ENCODE peak calls at places on chromosome 17, in eight cellular contexts. T is IMR-90; X is NB4; G is fibroblast of lung; V is heart right ventricle; Z is cardiac fibroblast; S is CD4-positive, alpha-beta T cell; Q is MM.1S. R is an unnamed sample.

GRCh38 chr17:33494156-33494555 is 201.1 kb upstream of the ASIC2 start:
- DNase-seq in S (no peak), Q (no peak), X (no peak), V (no peak), T (no peak), G (peak; percentile 3), Z (peak; percentile 5), R (no peak)

GRCh38 chr17:27810211-27810901 is 10.0 kb upstream of the NOS2 start:
- DNase-seq in Z (no peak), Q (peak; percentile 57), V (no peak), G (no peak), X (no peak), S (no peak), T (no peak), R (peak; percentile 66)

GRCh38 chr17:49564638-49565037 is 11.0 kb upstream of the NXPH3 start:
- DNase-seq in S (no peak), X (no peak), G (no peak), Z (no peak), T (no peak), V (no peak), Q (no peak), R (no peak)

GRCh38 chr17:59220328-59221158 is at the start of gene GDPD1:
- DNase-seq in Z (peak; percentile 94), X (peak; percentile 93), G (peak; percentile 83), Q (peak; percentile 98), S (peak; percentile 97), T (peak; percentile 87), V (peak; percentile 92), R (peak; percentile 98)

GRCh38 chr17:59521465-59522126 is 43.8 kb upstream of the DHX40 start:
- DNase-seq in S (peak; percentile 38), X (peak; percentile 65), Z (peak; percentile 77), T (peak; percentile 59), V (peak; percentile 35), G (peak; percentile 31), Q (peak; percentile 42), R (peak; percentile 80)

GRCh38 chr17:39461113-39461910 is at the start of gene CDK12:
- DNase-seq in T (peak; percentile 100), Q (peak; percentile 100), G (peak; percentile 98), S (peak; percentile 90), X (peak; percentile 99), Z (peak; percentile 100), V (peak; percentile 98), R (peak; percentile 99)

GRCh38 chr17:15321556-15322250 is 19.7 kb downstream of the TEKT3 start:
- DNase-seq in T (peak; percentile 79), Q (no peak), X (no peak), Z (peak; percentile 15), G (peak; percentile 66), S (no peak), V (no peak), R (no peak)

GRCh38 chr17:44216173-44216572 is 3.3 kb downstream of the UBTF start:
- DNase-seq in G (no peak), Q (no peak), Z (no peak), S (peak; percentile 51), X (peak; percentile 14), T (no peak), V (no peak), R (no peak)

GRCh38 chr17:16286009-16286946 is 67.0 kb downstream of the CENPV start:
- DNase-seq in V (peak; percentile 82), S (peak; percentile 69), T (peak; percentile 98), G (peak; percentile 99), Q (no peak), X (peak; percentile 98), Z (peak; percentile 97), R (peak; percentile 89)

GRCh38 chr17:17159571-17159970 is 46.6 kb downstream of the PLD6 start:
- DNase-seq in V (no peak), G (no peak), X (no peak), S (no peak), T (no peak), Z (no peak), Q (no peak), R (no peak)

GRCh38 chr17:49121696-49122292 is 10.8 kb upstream of the B4GALNT2 start:
- DNase-seq in Q (no peak), V (no peak), T (no peak), S (no peak), X (no peak), G (no peak), Z (no peak), R (no peak)

GRCh38 chr17:78127888-78128615 is 503 bp downstream of the TMC6 start:
- DNase-seq in T (no peak), V (no peak), Q (no peak), Z (no peak), S (no peak), X (peak; percentile 61), G (no peak), R (no peak)

GRCh38 chr17:13751485-13751793 is 149.7 kb upstream of the HS3ST3A1 start:
- DNase-seq in T (no peak), Z (no peak), G (no peak), Q (no peak), S (no peak), X (no peak), V (no peak), R (no peak)

GRCh38 chr17:5793899-5794298 is 209.6 kb upstream of the NLRP1 start:
- DNase-seq in Z (no peak), V (no peak), X (peak; percentile 42), Q (peak; percentile 39), G (no peak), T (no peak), S (no peak), R (no peak)
- TF ChIP-seq CTCF in Z (peak; percentile 42), V (no peak), X (peak; percentile 38), Q (peak; percentile 52), G (no peak), T (no peak), S (no peak), R (no peak)

GRCh38 chr17:7503521-7503920 is 19.4 kb downstream of the POLR2A start:
- DNase-seq in V (no peak), T (no peak), G (no peak), X (no peak), Q (no peak), Z (no peak), S (no peak), R (no peak)

GRCh38 chr17:7501729-7502128 is 17.6 kb downstream of the POLR2A start:
- DNase-seq in V (no peak), S (no peak), X (no peak), G (no peak), Q (no peak), Z (no peak), T (no peak), R (no peak)

GRCh38 chr17:7499161-7499560 is 15.0 kb downstream of the POLR2A start:
- DNase-seq in S (no peak), G (no peak), T (no peak), Q (no peak), X (no peak), V (no peak), Z (no peak), R (no peak)

GRCh38 chr17:7502171-7502847 is 18.1 kb downstream of the POLR2A start:
- DNase-seq in S (no peak), Q (no peak), Z (no peak), G (no peak), V (no peak), T (no peak), X (no peak), R (no peak)

DNA sequence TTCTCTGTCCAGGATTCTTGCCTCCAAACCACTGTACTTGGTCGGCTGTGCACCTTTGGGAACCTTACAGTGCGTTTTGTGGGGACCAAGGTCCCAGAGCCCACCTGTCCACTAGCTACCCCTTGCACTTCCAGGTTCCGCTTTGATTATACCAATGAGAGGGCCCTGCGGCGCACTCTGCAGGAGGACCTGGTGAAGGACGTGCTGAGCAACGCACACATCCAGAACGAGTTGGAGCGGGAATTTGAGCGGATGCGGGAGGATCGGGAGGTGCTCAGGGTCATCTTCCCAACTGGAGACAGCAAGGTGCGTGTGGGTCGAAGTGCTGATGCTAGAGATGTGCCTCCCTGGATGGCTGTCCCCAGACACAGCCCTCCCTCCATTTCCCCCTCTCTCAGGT is 18.8 kb downstream of the POLR2A start:
- DNase-seq in S (no peak), T (no peak), V (no peak), G (no peak), Z (no peak), Q (no peak), X (no peak), R (no peak)
- TF ChIP-seq CTCF in S (no peak), T (peak; percentile 25), V (peak; percentile 28), G (peak; percentile 35), Z (peak; percentile 20), Q (peak; percentile 26), X (peak; percentile 21), R (peak; percentile 11)

GRCh38 chr17:1769826-1770477 is 8.1 kb downstream of the SERPINF1 start:
- DNase-seq in T (no peak), G (no peak), X (peak; percentile 12), S (no peak), Z (no peak), Q (no peak), V (no peak), R (no peak)

GRCh38 chr17:1776857-1777256 is 15.0 kb downstream of the SERPINF1 start:
- DNase-seq in Z (no peak), V (no peak), X (no peak), G (no peak), Q (no peak), T (no peak), S (no peak), R (no peak)

GRCh38 chr17:1773755-1774181 is 11.9 kb downstream of the SERPINF1 start:
- DNase-seq in X (no peak), S (no peak), Q (no peak), Z (peak; percentile 89), G (no peak), V (no peak), T (no peak), R (no peak)

GRCh38 chr17:1776328-1776727 is 14.5 kb downstream of the SERPINF1 start:
- DNase-seq in T (no peak), X (no peak), V (no peak), Z (no peak), Q (no peak), S (no peak), G (no peak), R (no peak)

DNA sequence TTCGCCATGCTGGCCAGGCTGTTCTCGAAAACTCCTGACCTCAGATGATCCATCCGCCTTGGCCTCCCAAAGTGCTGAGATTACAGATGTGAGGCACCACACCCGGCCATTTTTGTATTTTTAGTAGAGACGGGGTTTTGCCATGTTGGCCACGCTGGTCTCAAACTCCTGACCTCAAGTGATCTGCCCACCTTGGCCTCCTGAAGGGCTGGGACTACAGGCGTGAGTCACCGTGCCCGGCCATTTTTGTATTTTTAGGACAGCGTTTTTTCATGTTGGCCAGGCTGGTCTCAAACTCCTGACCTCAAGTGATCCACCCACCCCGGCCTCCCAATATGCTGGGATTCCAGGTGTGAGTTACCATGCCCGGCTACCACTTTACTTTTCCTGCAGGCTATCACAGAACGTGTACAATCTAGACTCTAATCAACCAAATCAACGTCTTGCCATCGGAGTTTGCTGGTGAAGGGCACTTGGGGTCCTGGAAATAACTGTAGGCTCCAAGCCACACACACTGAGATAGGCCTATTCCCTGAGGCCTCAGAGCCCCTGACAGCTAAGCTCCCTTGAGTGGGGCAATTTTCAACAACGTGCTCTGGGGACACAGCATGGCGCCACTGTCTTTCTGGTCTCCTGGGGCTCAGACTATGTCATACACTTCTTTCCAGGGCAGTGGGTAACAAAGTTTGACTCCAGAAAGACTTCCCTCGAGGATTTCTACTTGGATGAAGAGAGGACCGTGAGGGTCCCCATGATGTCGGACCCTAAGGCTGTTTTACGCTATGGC is 12.7 kb downstream of the SERPINF1 start:
- DNase-seq in G (no peak), Q (no peak), X (no peak), T (no peak), Z (no peak), S (no peak), V (no peak), R (no peak)
- TF ChIP-seq CTCF in G (no peak), Q (no peak), X (no peak), T (no peak), Z (no peak), S (no peak), V (no peak), R (no peak)

GRCh38 chr17:31190351-31190750 is 95.6 kb downstream of the NF1 start:
- DNase-seq in S (no peak), Z (no peak), X (no peak), Q (no peak), T (peak; percentile 4), V (no peak), G (peak; percentile 47), R (no peak)
- TF ChIP-seq CTCF in S (no peak), Z (no peak), X (no peak), Q (no peak), T (no peak), V (no peak), G (no peak), R (no peak)

R was measured in GM10248.